ENCODE peak calls at places on chromosomes 1 and 21, in seven cellular contexts. One of them, this sample, is unnamed.

GRCh38 chr1:28796321-28797213 is 15.4 kb upstream of the OPRD1 start:
- DNase-seq in PC-9: no peak
- DNase-seq in HAP-1: no peak
- DNase-seq in GM12865: no peak
- DNase-seq in stimulated activated CD4-positive, alpha-beta T cell treated with anti-CD3 and anti-CD28 coated beads, Interleukin-2, amount 100 ng/mL, for 4 hours: no peak
- DNase-seq in osteocyte: no peak
- DNase-seq in stimulated activated CD8-positive, alpha-beta memory T cell treated with anti-CD3 and anti-CD28 coated beads, Interleukin-7, amount 100 ng/mL, for 24 hours: no peak
- DNase-seq in this sample: no peak

GRCh38 chr1:226424228-226425003 is 16.5 kb upstream of the PARP1 start:
- DNase-seq in PC-9: no peak
- DNase-seq in HAP-1: peak
- DNase-seq in GM12865: peak
- DNase-seq in stimulated activated CD4-positive, alpha-beta T cell treated with anti-CD3 and anti-CD28 coated beads, Interleukin-2, amount 100 ng/mL, for 4 hours: no peak
- DNase-seq in osteocyte: no peak
- DNase-seq in stimulated activated CD8-positive, alpha-beta memory T cell treated with anti-CD3 and anti-CD28 coated beads, Interleukin-7, amount 100 ng/mL, for 24 hours: no peak
- DNase-seq in this sample: no peak

GRCh38 chr1:160639652-160640051 is 7.2 kb downstream of the SLAMF1 start:
- DNase-seq in PC-9: no peak
- DNase-seq in HAP-1: no peak
- DNase-seq in GM12865: peak
- DNase-seq in stimulated activated CD4-positive, alpha-beta T cell treated with anti-CD3 and anti-CD28 coated beads, Interleukin-2, amount 100 ng/mL, for 4 hours: no peak
- DNase-seq in osteocyte: no peak
- DNase-seq in stimulated activated CD8-positive, alpha-beta memory T cell treated with anti-CD3 and anti-CD28 coated beads, Interleukin-7, amount 100 ng/mL, for 24 hours: no peak
- DNase-seq in this sample: no peak

GRCh38 chr21:32463889-32464300 is 51.4 kb downstream of the EVA1C start:
- DNase-seq in PC-9: no peak
- DNase-seq in HAP-1: no peak
- DNase-seq in GM12865: no peak
- DNase-seq in stimulated activated CD4-positive, alpha-beta T cell treated with anti-CD3 and anti-CD28 coated beads, Interleukin-2, amount 100 ng/mL, for 4 hours: no peak
- DNase-seq in osteocyte: no peak
- DNase-seq in stimulated activated CD8-positive, alpha-beta memory T cell treated with anti-CD3 and anti-CD28 coated beads, Interleukin-7, amount 100 ng/mL, for 24 hours: no peak
- DNase-seq in this sample: no peak

GRCh38 chr1:25795955-25796806 is 3.8 kb upstream of the SELENON start:
- DNase-seq in PC-9: no peak
- DNase-seq in HAP-1: no peak
- DNase-seq in GM12865: no peak
- DNase-seq in stimulated activated CD4-positive, alpha-beta T cell treated with anti-CD3 and anti-CD28 coated beads, Interleukin-2, amount 100 ng/mL, for 4 hours: no peak
- DNase-seq in osteocyte: no peak
- DNase-seq in stimulated activated CD8-positive, alpha-beta memory T cell treated with anti-CD3 and anti-CD28 coated beads, Interleukin-7, amount 100 ng/mL, for 24 hours: no peak
- DNase-seq in this sample: peak

GRCh38 chr1:22447581-22448215 is 4.0 kb upstream of the ZBTB40 start:
- DNase-seq in PC-9: no peak
- DNase-seq in HAP-1: no peak
- DNase-seq in GM12865: no peak
- DNase-seq in stimulated activated CD4-positive, alpha-beta T cell treated with anti-CD3 and anti-CD28 coated beads, Interleukin-2, amount 100 ng/mL, for 4 hours: no peak
- DNase-seq in osteocyte: no peak
- DNase-seq in stimulated activated CD8-positive, alpha-beta memory T cell treated with anti-CD3 and anti-CD28 coated beads, Interleukin-7, amount 100 ng/mL, for 24 hours: no peak
- DNase-seq in this sample: no peak

GRCh38 chr1:7975212-7975865 is 13.8 kb downstream of the PARK7 start:
- DNase-seq in PC-9: peak
- DNase-seq in HAP-1: peak
- DNase-seq in GM12865: peak
- DNase-seq in stimulated activated CD4-positive, alpha-beta T cell treated with anti-CD3 and anti-CD28 coated beads, Interleukin-2, amount 100 ng/mL, for 4 hours: no peak
- DNase-seq in osteocyte: peak
- DNase-seq in stimulated activated CD8-positive, alpha-beta memory T cell treated with anti-CD3 and anti-CD28 coated beads, Interleukin-7, amount 100 ng/mL, for 24 hours: no peak
- DNase-seq in this sample: peak

GRCh38 chr1:156486421-156487344 is 13.9 kb downstream of the MEF2D start:
- DNase-seq in PC-9: no peak
- DNase-seq in HAP-1: no peak
- DNase-seq in GM12865: no peak
- DNase-seq in stimulated activated CD4-positive, alpha-beta T cell treated with anti-CD3 and anti-CD28 coated beads, Interleukin-2, amount 100 ng/mL, for 4 hours: no peak
- DNase-seq in osteocyte: no peak
- DNase-seq in stimulated activated CD8-positive, alpha-beta memory T cell treated with anti-CD3 and anti-CD28 coated beads, Interleukin-7, amount 100 ng/mL, for 24 hours: no peak
- DNase-seq in this sample: no peak

GRCh38 chr1:154474802-154475201 is 27.2 kb upstream of the TDRD10 start:
- DNase-seq in PC-9: peak
- DNase-seq in HAP-1: no peak
- DNase-seq in GM12865: no peak
- DNase-seq in stimulated activated CD4-positive, alpha-beta T cell treated with anti-CD3 and anti-CD28 coated beads, Interleukin-2, amount 100 ng/mL, for 4 hours: no peak
- DNase-seq in osteocyte: no peak
- DNase-seq in stimulated activated CD8-positive, alpha-beta memory T cell treated with anti-CD3 and anti-CD28 coated beads, Interleukin-7, amount 100 ng/mL, for 24 hours: no peak
- DNase-seq in this sample: peak

GRCh38 chr1:78650114-78650513 is 483 bp downstream of the IFI44 start:
- DNase-seq in PC-9: no peak
- DNase-seq in HAP-1: no peak
- DNase-seq in GM12865: peak
- DNase-seq in stimulated activated CD4-positive, alpha-beta T cell treated with anti-CD3 and anti-CD28 coated beads, Interleukin-2, amount 100 ng/mL, for 4 hours: no peak
- DNase-seq in osteocyte: no peak
- DNase-seq in stimulated activated CD8-positive, alpha-beta memory T cell treated with anti-CD3 and anti-CD28 coated beads, Interleukin-7, amount 100 ng/mL, for 24 hours: no peak
- DNase-seq in this sample: no peak

GRCh38 chr1:151762941-151763921 is at the start of gene MRPL9:
- DNase-seq in PC-9: peak
- DNase-seq in HAP-1: peak
- DNase-seq in GM12865: peak
- DNase-seq in stimulated activated CD4-positive, alpha-beta T cell treated with anti-CD3 and anti-CD28 coated beads, Interleukin-2, amount 100 ng/mL, for 4 hours: peak
- DNase-seq in osteocyte: peak
- DNase-seq in stimulated activated CD8-positive, alpha-beta memory T cell treated with anti-CD3 and anti-CD28 coated beads, Interleukin-7, amount 100 ng/mL, for 24 hours: peak
- DNase-seq in this sample: peak

GRCh38 chr1:229186373-229187056 is 84.4 kb upstream of the RAB4A start:
- DNase-seq in PC-9: no peak
- DNase-seq in HAP-1: no peak
- DNase-seq in GM12865: peak
- DNase-seq in stimulated activated CD4-positive, alpha-beta T cell treated with anti-CD3 and anti-CD28 coated beads, Interleukin-2, amount 100 ng/mL, for 4 hours: no peak
- DNase-seq in osteocyte: no peak
- DNase-seq in stimulated activated CD8-positive, alpha-beta memory T cell treated with anti-CD3 and anti-CD28 coated beads, Interleukin-7, amount 100 ng/mL, for 24 hours: no peak
- DNase-seq in this sample: no peak

GRCh38 chr1:119007672-119008482 is 19.7 kb upstream of the TBX15 start:
- DNase-seq in PC-9: no peak
- DNase-seq in HAP-1: no peak
- DNase-seq in GM12865: no peak
- DNase-seq in stimulated activated CD4-positive, alpha-beta T cell treated with anti-CD3 and anti-CD28 coated beads, Interleukin-2, amount 100 ng/mL, for 4 hours: no peak
- DNase-seq in osteocyte: no peak
- DNase-seq in stimulated activated CD8-positive, alpha-beta memory T cell treated with anti-CD3 and anti-CD28 coated beads, Interleukin-7, amount 100 ng/mL, for 24 hours: no peak
- DNase-seq in this sample: no peak